ENCODE peak calls at places on chromosomes 5 and 9, in four cellular contexts. U, K, Q and R are unnamed samples. For H3K4me1, the result is how much of the 10 kb centered on the place peaks cover.

GRCh38 chr9:92763721-92764380 is 782 bp downstream of the BICD2 start:
- DNase-seq in U (no peak), K (no peak), Q (no peak), R (peak)

GRCh38 chr5:150801117-150801927 is 22.8 kb downstream of the SMIM3 start:
- DNase-seq in U (peak), K (no peak), Q (no peak), R (no peak)

GRCh38 chr9:18442629-18443491 is 31.1 kb upstream of the ADAMTSL1 start:
- DNase-seq in U (peak), K (peak), Q (peak), R (peak)

GRCh38 chr5:121559832-121560231 is 291.9 kb upstream of the FTMT start:
- DNase-seq in U (no peak), K (no peak), Q (no peak), R (no peak)

GRCh38 chr9:111944467-111944866 is 47.9 kb downstream of the UGCG start:
- DNase-seq in U (no peak), K (no peak), Q (no peak), R (no peak)

GRCh38 chr5:124927735-124928134 is 181.3 kb upstream of the ZNF608 start:
- DNase-seq in U (no peak), K (no peak), Q (no peak), R (no peak)

GRCh38 chr5:139271201-139272027 is 22.1 kb upstream of the MATR3 start:
- DNase-seq in U (no peak), K (no peak), Q (no peak), R (no peak)

GRCh38 chr9:72038890-72039410 is 21.5 kb downstream of the C9orf57 start:
- DNase-seq in U (peak), K (peak), Q (peak), R (peak)

GRCh38 chr9:100586093-100586492 is 8.2 kb downstream of the CAVIN4 start:
- DNase-seq in U (no peak), K (no peak), Q (no peak), R (no peak)

GRCh38 chr5:39588176-39588575 is 163.4 kb upstream of the DAB2 start:
- DNase-seq in U (no peak), K (no peak), Q (no peak), R (no peak)

GRCh38 chr5:32942225-32942989 is 231.3 kb downstream of the NPR3 start:
- DNase-seq in U (peak), K (no peak), Q (no peak), R (no peak)

GRCh38 chr9:127520941-127521918 is 69.9 kb downstream of the LRSAM1 start:
- DNase-seq in U (no peak), K (no peak), Q (no peak), R (no peak)

GRCh38 chr5:67873935-67874334 is 341.6 kb upstream of the PIK3R1 start:
- DNase-seq in U (no peak), K (no peak), Q (no peak), R (no peak)

GRCh38 chr5:113617191-113617796 is 103.8 kb downstream of the YTHDC2 start:
- DNase-seq in U (no peak), K (no peak), Q (no peak), R (no peak)

GRCh38 chr5:10746711-10747110 is 14.3 kb downstream of the DAP start:
- DNase-seq in U (no peak), K (no peak), Q (peak), R (no peak)

GRCh38 chr5:147578228-147579024 is 68.6 kb upstream of the DPYSL3 start:
- DNase-seq in U (peak), K (no peak), Q (no peak), R (no peak)

GRCh38 chr9:18379073-18379811 is 94.7 kb upstream of the ADAMTSL1 start:
- DNase-seq in U (no peak), K (no peak), Q (no peak), R (no peak)

GRCh38 chr5:10036136-10036535 is 213.6 kb downstream of the ATPSCKMT start:
- DNase-seq in U (no peak), K (no peak), Q (no peak), R (no peak)

GRCh38 chr5:144004146-144004545 is 166.3 kb downstream of the YIPF5 start:
- DNase-seq in U (no peak), K (no peak), Q (no peak), R (no peak)

GRCh38 chr9:72983056-72983455 is 30.2 kb upstream of the ALDH1A1 start:
- DNase-seq in U (no peak), K (no peak), Q (peak), R (no peak)

GRCh38 chr5:119453045-119453383 is 717 bp downstream of the HSD17B4 start:
- DNase-seq in U (peak), K (no peak), Q (peak), R (no peak)

GRCh38 chr9:77933019-77933418 is 98.6 kb downstream of the GNAQ start:
- DNase-seq in U (no peak), K (no peak), Q (no peak), R (no peak)

GRCh38 chr9:132823370-132824144 is 54.5 kb downstream of the AK8 start:
- DNase-seq in U (no peak), K (no peak), Q (no peak), R (no peak)

GRCh38 chr9:132977626-132978450 is 656 bp upstream of the GFI1B start:
- DNase-seq in U (peak), K (no peak), Q (peak), R (no peak)

GRCh38 chr9:125437771-125438221 is 176.2 kb downstream of the GAPVD1 start:
- DNase-seq in U (no peak), K (no peak), Q (no peak), R (no peak)

GRCh38 chr5:95281211-95281610 is 3.7 kb downstream of the MCTP1 start:
- DNase-seq in U (no peak), K (no peak), Q (no peak), R (no peak)

GRCh38 chr5:13250450-13251291 is 693.8 kb downstream of the DNAH5 start:
- DNase-seq in U (peak), K (no peak), Q (no peak), R (no peak)

GRCh38 chr5:2008851-2009629 is 126.3 kb upstream of the IRX4 start:
- DNase-seq in U (no peak), K (no peak), Q (no peak), R (no peak)

GRCh38 chr5:15459200-15459599 is 40.8 kb upstream of the FBXL7 start:
- DNase-seq in U (no peak), K (no peak), Q (no peak), R (no peak)

DNA sequence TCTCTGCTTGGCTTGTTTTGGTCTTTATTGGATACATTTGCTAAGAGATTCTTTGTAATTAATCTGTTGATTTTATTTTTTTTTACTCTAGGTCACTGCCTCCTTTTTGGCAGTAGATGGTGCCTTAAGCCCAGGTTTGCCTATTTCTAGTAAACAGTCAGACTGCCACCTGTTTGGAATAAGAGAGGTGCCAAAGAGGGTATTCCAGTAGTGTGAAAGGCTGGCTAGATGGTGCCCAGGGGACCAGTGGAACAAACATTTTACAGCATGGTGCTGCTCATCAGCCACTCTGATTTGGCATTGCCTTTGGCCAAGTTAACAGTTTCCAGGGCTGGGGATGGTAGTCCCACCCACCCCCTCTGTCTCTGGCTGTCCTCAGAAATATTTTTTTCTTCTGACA is 36.7 kb upstream of the FBXL7 start:
- DNase-seq in U (no peak), K (no peak), Q (no peak), R (no peak)
- TF ChIP-seq CTCF in U (peak), K (no peak), Q (no peak), R (peak)

GRCh38 chr5:178330791-178331404 is 98.3 kb upstream of the PHYKPL start:
- DNase-seq in U (no peak), K (no peak), Q (no peak), R (no peak)

GRCh38 chr5:178333821-178334481 is 101.3 kb upstream of the PHYKPL start:
- DNase-seq in U (no peak), K (no peak), Q (no peak), R (no peak)

GRCh38 chr5:178332096-178332780 is 99.6 kb upstream of the PHYKPL start:
- DNase-seq in U (no peak), K (no peak), Q (no peak), R (no peak)

GRCh38 chr5:178329331-178329730 is 96.7 kb upstream of the PHYKPL start:
- DNase-seq in U (no peak), K (no peak), Q (no peak), R (no peak)

GRCh38 chr5:178331491-178331981 is 98.9 kb upstream of the PHYKPL start:
- DNase-seq in U (no peak), K (no peak), Q (peak), R (no peak)
- H3K4me1 ChIP-seq in U (under half), K (under half), Q (under half), R (under half)

DNA sequence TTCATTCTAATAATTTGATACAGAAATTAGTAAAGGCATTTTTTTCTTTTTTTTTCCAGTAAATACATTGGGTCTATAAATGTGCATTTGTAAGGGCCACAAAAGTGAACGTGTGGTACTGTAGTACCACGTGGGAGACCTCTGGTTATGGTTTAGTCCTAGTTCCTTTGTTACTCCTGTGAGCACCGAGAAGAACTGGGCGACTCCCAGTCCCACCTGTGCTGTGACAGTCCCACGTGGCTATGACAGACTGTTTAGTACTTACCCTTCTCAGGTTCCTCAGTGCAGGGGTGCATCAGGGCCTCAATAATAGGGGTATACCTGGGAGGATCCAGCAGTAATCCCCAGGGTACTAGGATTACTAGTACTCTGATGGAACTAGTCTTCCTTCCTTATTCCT is 49.3 kb downstream of the LRRC70 start:
- DNase-seq in U (no peak), K (no peak), Q (no peak), R (no peak)
- TF ChIP-seq CTCF in U (no peak), K (no peak), Q (no peak), R (no peak)

GRCh38 chr9:109270441-109270840 is 50.4 kb downstream of the EPB41L4B start:
- DNase-seq in U (no peak), K (no peak), Q (no peak), R (no peak)
- H3K4me1 ChIP-seq in U (under half), K (under half), Q (under half), R (under half)

DNA sequence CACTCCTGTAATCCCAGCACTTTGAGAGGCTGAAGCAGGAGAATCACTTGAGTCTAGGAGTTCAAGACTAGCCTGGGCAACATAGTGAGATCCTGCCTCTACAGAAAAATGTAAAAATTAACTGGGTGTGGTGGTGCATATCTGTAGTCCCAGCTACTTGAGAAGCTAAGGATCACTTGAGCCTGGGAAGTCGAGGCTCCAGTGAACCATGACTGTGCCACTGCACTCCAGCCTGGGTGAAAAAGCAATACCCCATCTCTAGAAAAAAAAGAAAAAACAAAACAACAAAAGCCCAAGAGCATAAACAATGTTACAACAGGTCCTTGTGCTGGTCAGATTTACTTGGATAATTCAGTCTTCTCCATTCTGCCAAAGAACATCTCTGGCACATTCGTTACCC is 44.3 kb upstream of the TGFBR1 start:
- DNase-seq in U (no peak), K (no peak), Q (no peak), R (no peak)
- TF ChIP-seq CTCF in U (no peak), K (no peak), Q (no peak), R (no peak)

DNA sequence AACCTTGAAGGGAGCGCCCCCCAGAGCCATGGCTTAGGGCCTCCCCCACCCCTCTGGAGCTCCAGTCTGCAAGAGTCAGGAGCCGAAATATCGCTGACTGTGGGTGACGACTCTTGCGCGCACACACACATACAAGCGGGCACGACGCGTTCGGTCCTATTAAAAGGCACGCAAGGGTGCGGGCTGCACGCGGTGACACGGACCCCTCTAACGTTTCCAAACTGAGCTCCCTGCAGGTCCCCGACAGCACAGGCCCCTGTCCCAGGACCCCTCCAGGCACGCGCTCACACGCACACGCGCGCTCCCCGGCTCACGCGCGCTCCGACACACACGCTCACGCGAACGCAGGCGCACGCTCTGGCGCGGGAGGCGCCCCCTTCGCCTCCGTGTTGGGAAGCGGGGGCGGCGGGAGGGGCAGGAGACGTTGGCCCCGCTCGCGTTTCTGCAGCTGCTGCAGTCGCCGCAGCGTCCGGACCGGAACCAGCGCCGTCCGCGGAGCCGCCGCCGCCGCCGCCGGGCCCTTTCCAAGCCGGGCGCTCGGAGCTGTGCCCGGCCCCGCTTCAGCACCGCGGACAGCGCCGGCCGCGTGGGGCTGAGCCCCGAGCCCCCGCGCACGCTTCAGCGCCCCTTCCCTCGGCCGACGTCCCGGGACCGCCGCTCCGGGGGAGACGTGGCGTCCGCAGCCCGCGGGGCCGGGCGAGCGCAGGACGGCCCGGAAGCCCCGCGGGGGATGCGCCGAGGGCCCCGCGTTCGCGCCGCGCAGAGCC is at the start of gene GRIN1:
- DNase-seq in U (no peak), K (no peak), Q (no peak), R (no peak)
- H3K4me1 ChIP-seq in U (under half), K (under half), Q (under half), R (under half)

GRCh38 chr9:122912671-122912963 is 506 bp downstream of the ZBTB6 start:
- DNase-seq in U (no peak), K (no peak), Q (no peak), R (no peak)
- TF ChIP-seq CTCF in U (no peak), K (no peak), Q (no peak), R (no peak)